ENCODE peak calls at places on chromosome 20, in five cellular contexts. K is A549, U is K562, I is H1, H is HepG2. R is an unnamed sample.

GRCh38 chr20:41234546-41234945 is 83.0 kb downstream of the ZHX3 start:
- DNase-seq in I (no peak), K (no peak), U (no peak), H (no peak), R (no peak)

GRCh38 chr20:62136283-62137091 is 6.7 kb downstream of the PSMA7 start:
- DNase-seq in K (peak), I (no peak), H (peak), U (peak), R (peak)

GRCh38 chr20:6468751-6469150 is 298.7 kb upstream of the BMP2 start:
- DNase-seq in I (no peak), U (no peak), H (no peak), K (no peak), R (peak)

GRCh38 chr20:51890003-51890402 is 87.7 kb upstream of the SALL4 start:
- DNase-seq in K (no peak), I (no peak), U (no peak), H (no peak), R (no peak)

GRCh38 chr20:23242104-23242503 is 108.5 kb upstream of the NXT1 start:
- DNase-seq in I (peak), U (no peak), H (no peak), K (no peak), R (no peak)

GRCh38 chr20:50020283-50020682 is 37.5 kb downstream of the SNAI1 start:
- DNase-seq in I (no peak), H (no peak), K (peak), U (no peak), R (peak)

GRCh38 chr20:33914871-33915270 is 78.8 kb upstream of the RALY start:
- DNase-seq in K (peak), I (no peak), H (peak), U (no peak), R (peak)

GRCh38 chr20:38764563-38765355 is 16.5 kb downstream of the ACTR5 start:
- DNase-seq in I (no peak), K (peak), U (peak), H (peak), R (peak)

GRCh38 chr20:17646209-17646717 is 35.8 kb downstream of the RRBP1 start:
- DNase-seq in I (no peak), H (peak), K (no peak), U (no peak), R (no peak)

GRCh38 chr20:63700199-63701050 is 4.0 kb downstream of the TNFRSF6B start:
- DNase-seq in K (no peak), H (no peak), U (no peak), I (no peak), R (no peak)

GRCh38 chr20:63697868-63698545 is 1.6 kb downstream of the TNFRSF6B start:
- DNase-seq in K (no peak), U (no peak), H (no peak), I (peak), R (no peak)

GRCh38 chr20:63699466-63700198 is 3.2 kb downstream of the TNFRSF6B start:
- DNase-seq in I (no peak), K (no peak), U (peak), H (no peak), R (no peak)

GRCh38 chr20:63697357-63697867 is 960 bp downstream of the TNFRSF6B start:
- DNase-seq in U (no peak), K (no peak), I (no peak), H (no peak), R (no peak)

GRCh38 chr20:63698739-63699465 is 2.5 kb downstream of the TNFRSF6B start:
- DNase-seq in I (no peak), H (no peak), K (peak), U (peak), R (peak)
- TF ChIP-seq JUN in I (no peak), H (no peak), K (no peak), U (peak), R (peak)

GRCh38 chr20:12595841-12596240 is 412.9 kb upstream of the SPTLC3 start:
- DNase-seq in U (no peak), I (no peak), K (no peak), H (no peak), R (no peak)
- H3K4me3 ChIP-seq in U (no peak), I (no peak), K (no peak), H (no peak), R (no peak)

GRCh38 chr20:48295966-48296421 is 510.7 kb upstream of the SULF2 start:
- DNase-seq in U (no peak), I (no peak), H (peak), K (no peak), R (peak)

GRCh38 chr20:48294942-48295341 is 509.7 kb upstream of the SULF2 start:
- DNase-seq in K (no peak), U (no peak), I (no peak), H (no peak), R (no peak)

GRCh38 chr20:48292806-48293205 is 507.5 kb upstream of the SULF2 start:
- DNase-seq in U (no peak), H (no peak), K (no peak), I (no peak), R (no peak)

GRCh38 chr20:48294196-48294595 is 508.9 kb upstream of the SULF2 start:
- DNase-seq in U (no peak), I (no peak), H (no peak), K (no peak), R (peak)

DNA sequence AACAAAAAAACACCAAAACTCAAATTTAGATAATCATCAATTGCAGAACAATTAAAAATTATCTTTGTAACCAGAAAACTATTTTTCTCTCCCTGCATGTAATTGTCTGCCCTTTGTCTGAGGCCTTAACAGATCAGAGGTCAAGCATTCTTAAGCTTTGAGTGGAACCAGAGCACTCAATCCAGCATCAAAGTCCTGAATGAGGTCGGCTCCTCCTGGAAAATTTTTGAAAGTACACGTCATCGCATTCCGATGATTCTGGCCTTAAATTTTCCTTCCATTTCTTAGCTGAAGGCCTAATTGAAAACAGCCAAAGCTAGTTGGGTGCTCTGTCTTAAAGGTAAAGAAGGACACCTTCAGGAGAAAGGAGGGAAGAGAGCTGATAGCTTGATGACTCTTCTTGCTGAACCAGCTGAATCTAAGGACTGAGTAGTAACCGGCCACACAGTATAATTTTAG is 510.2 kb upstream of the SULF2 start:
- DNase-seq in I (no peak), H (peak), K (peak), U (no peak), R (peak)
- TF ChIP-seq JUN in I (peak), H (peak), K (no peak), U (no peak), R (peak)

GRCh38 chr20:3239026-3239866 is at the start of gene SLC4A11:
- DNase-seq in K (peak), U (peak), H (peak), I (peak), R (peak)

GRCh38 chr20:3238616-3239025 is 369 bp downstream of the SLC4A11 start:
- DNase-seq in K (peak), H (no peak), I (no peak), U (peak), R (no peak)

GRCh38 chr20:3237958-3238615 is 903 bp downstream of the SLC4A11 start:
- DNase-seq in I (peak), H (no peak), K (no peak), U (no peak), R (no peak)

GRCh38 chr20:3235661-3236324 is 3.2 kb downstream of the SLC4A11 start:
- DNase-seq in H (no peak), U (no peak), K (peak), I (no peak), R (peak)

GRCh38 chr20:3237011-3237957 is 1.7 kb downstream of the SLC4A11 start:
- DNase-seq in K (no peak), H (no peak), U (no peak), I (no peak), R (no peak)
- H3K4me3 ChIP-seq in K (no peak), H (peak), U (no peak), I (peak), R (no peak)

DNA sequence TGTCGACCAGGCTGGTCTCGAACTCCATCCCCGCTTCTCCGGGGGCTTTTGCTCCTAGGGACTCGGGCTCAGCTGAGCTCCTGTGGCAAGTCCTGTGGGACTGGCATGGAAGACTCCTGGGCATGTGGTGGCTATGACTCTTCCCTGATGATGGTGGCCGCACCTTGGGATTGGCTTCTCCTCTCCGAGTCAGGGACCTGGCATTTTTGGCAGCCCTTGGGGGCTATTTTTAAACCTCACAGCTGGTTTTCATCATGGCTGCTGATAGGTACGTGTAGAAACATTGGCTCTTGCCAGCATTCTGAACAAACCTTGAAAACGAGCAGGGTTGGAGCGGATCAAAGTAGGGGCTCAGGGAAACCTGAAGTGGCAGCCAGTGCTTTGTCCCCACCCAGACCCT is 54.1 kb downstream of the RBM38 start:
- DNase-seq in K (no peak), U (no peak), H (no peak), I (no peak), R (no peak)
- TF ChIP-seq JUN in K (no peak), U (no peak), H (no peak), I (no peak), R (no peak)

GRCh38 chr20:1185781-1186334 is 1.1 kb upstream of the TMEM74B start:
- DNase-seq in U (peak), H (peak), I (peak), K (peak), R (peak)
- H3K4me3 ChIP-seq in U (peak), H (peak), I (no peak), K (peak), R (no peak)

GRCh38 chr20:48904566-48905321 is 16.8 kb upstream of the ARFGEF2 start:
- DNase-seq in K (peak), U (peak), I (peak), H (peak), R (peak)
- TF ChIP-seq JUN in K (no peak), U (no peak), I (no peak), H (no peak), R (no peak)

DNA sequence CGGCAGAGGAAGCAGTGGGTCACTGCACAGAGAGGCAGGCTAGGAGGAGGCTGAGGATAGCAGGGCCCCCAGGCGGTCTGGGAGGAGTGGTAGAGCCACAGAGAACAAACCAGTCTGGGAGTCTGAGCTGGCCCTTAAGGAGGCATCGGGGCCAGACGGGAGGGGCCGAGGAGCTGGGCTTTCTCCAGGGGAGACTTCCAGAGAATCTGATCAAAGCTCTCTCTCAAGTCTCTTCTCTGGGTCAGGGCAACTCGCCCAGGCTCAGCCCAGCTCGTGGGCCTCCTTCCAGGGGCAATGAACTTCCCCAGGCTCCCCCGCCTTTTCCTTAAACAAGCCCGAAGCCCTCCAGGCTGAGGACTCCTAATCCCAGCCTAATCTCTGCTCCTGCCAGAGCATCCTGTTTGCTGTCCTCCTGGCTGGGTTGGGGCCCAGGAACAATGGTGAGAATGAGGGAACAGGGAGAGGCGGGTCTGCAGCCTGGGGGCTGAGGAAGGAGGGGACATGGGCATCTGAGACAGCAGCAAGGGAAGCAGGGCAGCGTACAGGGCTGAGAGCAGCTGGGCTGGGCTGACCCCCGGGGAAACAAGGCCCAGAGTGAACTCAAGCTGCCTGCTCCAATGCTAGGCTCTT is 173.6 kb downstream of the ANKRD60 start:
- DNase-seq in K (no peak), I (peak), U (no peak), H (no peak), R (peak)
- H3K4me3 ChIP-seq in K (no peak), I (no peak), U (no peak), H (no peak), R (no peak)

GRCh38 chr20:63351811-63352591 is 9.1 kb downstream of the CHRNA4 start:
- DNase-seq in H (no peak), U (no peak), I (peak), K (no peak), R (no peak)
- TF ChIP-seq JUN in H (no peak), U (no peak), I (no peak), K (no peak), R (no peak)

GRCh38 chr20:2236266-2236665 is 59.5 kb upstream of the TGM3 start:
- DNase-seq in I (no peak), U (no peak), K (peak), H (no peak), R (peak)
- H3K4me3 ChIP-seq in I (no peak), U (no peak), K (no peak), H (no peak), R (no peak)

R was measured in endothelial cell of umbilical vein.